ENCODE peak calls at places on chromosomes 6 and 20, in eight cellular contexts. One of them, this sample, is unnamed.

GRCh38 chr6:40779399-40779798 is 192.2 kb upstream of the LRFN2 start:
- DNase-seq in HepG2: no peak
- DNase-seq in GM20000: no peak
- DNase-seq in astrocyte: peak
- DNase-seq in esophagus squamous epithelium: no peak
- DNase-seq in right atrium auricular region: no peak
- DNase-seq in progenitor cell of endocrine pancreas: no peak
- DNase-seq in MCF 10A: peak
- DNase-seq in this sample: no peak

GRCh38 chr20:18288748-18289705 is 700 bp downstream of the ZNF133 start:
- DNase-seq in HepG2: peak
- DNase-seq in GM20000: no peak
- DNase-seq in astrocyte: peak
- DNase-seq in esophagus squamous epithelium: no peak
- DNase-seq in right atrium auricular region: no peak
- DNase-seq in progenitor cell of endocrine pancreas: no peak
- DNase-seq in MCF 10A: peak
- DNase-seq in this sample: no peak

GRCh38 chr6:151004415-151005024 is 139.0 kb downstream of the MTHFD1L start:
- DNase-seq in HepG2: peak
- DNase-seq in GM20000: no peak
- DNase-seq in astrocyte: peak
- DNase-seq in esophagus squamous epithelium: no peak
- DNase-seq in right atrium auricular region: peak
- DNase-seq in progenitor cell of endocrine pancreas: no peak
- DNase-seq in MCF 10A: peak
- DNase-seq in this sample: no peak

GRCh38 chr6:75203721-75204120 is 2.1 kb downstream of the COL12A1 start:
- DNase-seq in HepG2: no peak
- DNase-seq in GM20000: no peak
- DNase-seq in astrocyte: peak
- DNase-seq in esophagus squamous epithelium: no peak
- DNase-seq in right atrium auricular region: no peak
- DNase-seq in progenitor cell of endocrine pancreas: no peak
- DNase-seq in MCF 10A: peak
- DNase-seq in this sample: no peak

GRCh38 chr6:145206247-145206907 is 528.9 kb downstream of the EPM2A start:
- DNase-seq in HepG2: no peak
- DNase-seq in GM20000: no peak
- DNase-seq in astrocyte: peak
- DNase-seq in esophagus squamous epithelium: no peak
- DNase-seq in right atrium auricular region: no peak
- DNase-seq in progenitor cell of endocrine pancreas: no peak
- DNase-seq in MCF 10A: no peak
- DNase-seq in this sample: no peak

GRCh38 chr20:59385461-59385860 is 85.0 kb downstream of the EDN3 start:
- DNase-seq in HepG2: no peak
- DNase-seq in GM20000: no peak
- DNase-seq in astrocyte: no peak
- DNase-seq in esophagus squamous epithelium: no peak
- DNase-seq in right atrium auricular region: no peak
- DNase-seq in progenitor cell of endocrine pancreas: no peak
- DNase-seq in MCF 10A: no peak
- DNase-seq in this sample: no peak

GRCh38 chr20:48631114-48632016 is 196.4 kb downstream of the PREX1 start:
- DNase-seq in HepG2: no peak
- DNase-seq in GM20000: no peak
- DNase-seq in astrocyte: peak
- DNase-seq in esophagus squamous epithelium: no peak
- DNase-seq in right atrium auricular region: no peak
- DNase-seq in progenitor cell of endocrine pancreas: no peak
- DNase-seq in MCF 10A: no peak
- DNase-seq in this sample: no peak

GRCh38 chr20:2849529-2849928 is 9.0 kb downstream of the VPS16 start:
- DNase-seq in HepG2: no peak
- DNase-seq in GM20000: no peak
- DNase-seq in astrocyte: no peak
- DNase-seq in esophagus squamous epithelium: no peak
- DNase-seq in right atrium auricular region: no peak
- DNase-seq in progenitor cell of endocrine pancreas: no peak
- DNase-seq in MCF 10A: no peak
- DNase-seq in this sample: peak

GRCh38 chr20:33732166-33732970 is 572 bp downstream of the ZNF341 start:
- DNase-seq in HepG2: peak
- DNase-seq in GM20000: peak
- DNase-seq in astrocyte: peak
- DNase-seq in esophagus squamous epithelium: peak
- DNase-seq in right atrium auricular region: peak
- DNase-seq in progenitor cell of endocrine pancreas: no peak
- DNase-seq in MCF 10A: peak
- DNase-seq in this sample: no peak

GRCh38 chr20:46206025-46206424 is 87.9 kb downstream of the CD40 start:
- DNase-seq in HepG2: no peak
- DNase-seq in GM20000: peak
- DNase-seq in astrocyte: peak
- DNase-seq in esophagus squamous epithelium: no peak
- DNase-seq in right atrium auricular region: peak
- DNase-seq in progenitor cell of endocrine pancreas: no peak
- DNase-seq in MCF 10A: peak
- DNase-seq in this sample: no peak

GRCh38 chr20:63475209-63475608 is 2.8 kb upstream of the KCNQ2 start:
- DNase-seq in HepG2: no peak
- DNase-seq in GM20000: no peak
- DNase-seq in astrocyte: peak
- DNase-seq in esophagus squamous epithelium: no peak
- DNase-seq in right atrium auricular region: no peak
- DNase-seq in progenitor cell of endocrine pancreas: peak
- DNase-seq in MCF 10A: no peak
- DNase-seq in this sample: no peak

GRCh38 chr20:23923891-23924435 is 44.4 kb upstream of the CST5 start:
- DNase-seq in HepG2: no peak
- DNase-seq in GM20000: no peak
- DNase-seq in astrocyte: no peak
- DNase-seq in esophagus squamous epithelium: no peak
- DNase-seq in right atrium auricular region: no peak
- DNase-seq in progenitor cell of endocrine pancreas: no peak
- DNase-seq in MCF 10A: no peak
- DNase-seq in this sample: no peak

GRCh38 chr6:22575190-22575589 is 5.8 kb downstream of the HDGFL1 start:
- DNase-seq in HepG2: no peak
- DNase-seq in GM20000: no peak
- DNase-seq in astrocyte: no peak
- DNase-seq in esophagus squamous epithelium: no peak
- DNase-seq in right atrium auricular region: no peak
- DNase-seq in progenitor cell of endocrine pancreas: no peak
- DNase-seq in MCF 10A: no peak
- DNase-seq in this sample: no peak

GRCh38 chr20:11112837-11113236 is 439.0 kb upstream of the JAG1 start:
- DNase-seq in HepG2: no peak
- DNase-seq in GM20000: no peak
- DNase-seq in astrocyte: no peak
- DNase-seq in esophagus squamous epithelium: no peak
- DNase-seq in right atrium auricular region: no peak
- DNase-seq in progenitor cell of endocrine pancreas: no peak
- DNase-seq in MCF 10A: no peak
- DNase-seq in this sample: no peak

GRCh38 chr6:138563231-138563630 is 63.9 kb upstream of the NHSL1 start:
- DNase-seq in HepG2: no peak
- DNase-seq in GM20000: no peak
- DNase-seq in astrocyte: no peak
- DNase-seq in esophagus squamous epithelium: no peak
- DNase-seq in right atrium auricular region: no peak
- DNase-seq in progenitor cell of endocrine pancreas: no peak
- DNase-seq in MCF 10A: no peak
- DNase-seq in this sample: no peak

GRCh38 chr6:64062960-64063683 is 427.5 kb downstream of the PHF3 start:
- DNase-seq in HepG2: no peak
- DNase-seq in GM20000: no peak
- DNase-seq in astrocyte: peak
- DNase-seq in esophagus squamous epithelium: no peak
- DNase-seq in right atrium auricular region: no peak
- DNase-seq in progenitor cell of endocrine pancreas: no peak
- DNase-seq in MCF 10A: peak
- DNase-seq in this sample: no peak

GRCh38 chr20:23596856-23597255 is 8.9 kb downstream of the CST9 start:
- DNase-seq in HepG2: no peak
- DNase-seq in GM20000: no peak
- DNase-seq in astrocyte: no peak
- DNase-seq in esophagus squamous epithelium: no peak
- DNase-seq in right atrium auricular region: no peak
- DNase-seq in progenitor cell of endocrine pancreas: no peak
- DNase-seq in MCF 10A: peak
- DNase-seq in this sample: no peak

GRCh38 chr6:2725999-2726567 is 24.6 kb downstream of the MYLK4 start:
- DNase-seq in HepG2: no peak
- DNase-seq in GM20000: peak
- DNase-seq in astrocyte: peak
- DNase-seq in esophagus squamous epithelium: no peak
- DNase-seq in right atrium auricular region: no peak
- DNase-seq in progenitor cell of endocrine pancreas: no peak
- DNase-seq in MCF 10A: no peak
- DNase-seq in this sample: peak

GRCh38 chr20:1617055-1617454 is 2.8 kb downstream of the SIRPB1 start:
- DNase-seq in HepG2: no peak
- DNase-seq in GM20000: no peak
- DNase-seq in astrocyte: peak
- DNase-seq in esophagus squamous epithelium: no peak
- DNase-seq in right atrium auricular region: no peak
- DNase-seq in progenitor cell of endocrine pancreas: no peak
- DNase-seq in MCF 10A: no peak
- DNase-seq in this sample: no peak

GRCh38 chr6:74182992-74183391 is 487.0 kb downstream of the CD109 start:
- DNase-seq in HepG2: peak
- DNase-seq in GM20000: no peak
- DNase-seq in astrocyte: no peak
- DNase-seq in esophagus squamous epithelium: no peak
- DNase-seq in right atrium auricular region: no peak
- DNase-seq in progenitor cell of endocrine pancreas: no peak
- DNase-seq in MCF 10A: no peak
- DNase-seq in this sample: no peak

GRCh38 chr6:87473419-87473903 is 687 bp downstream of the SLC35A1 start:
- DNase-seq in HepG2: peak
- DNase-seq in GM20000: peak
- DNase-seq in astrocyte: peak
- DNase-seq in esophagus squamous epithelium: no peak
- DNase-seq in right atrium auricular region: no peak
- DNase-seq in progenitor cell of endocrine pancreas: no peak
- DNase-seq in MCF 10A: peak
- DNase-seq in this sample: no peak

GRCh38 chr6:127111526-127111925 is 6.9 kb upstream of the RSPO3 start:
- DNase-seq in HepG2: no peak
- DNase-seq in GM20000: no peak
- DNase-seq in astrocyte: no peak
- DNase-seq in esophagus squamous epithelium: no peak
- DNase-seq in right atrium auricular region: no peak
- DNase-seq in progenitor cell of endocrine pancreas: no peak
- DNase-seq in MCF 10A: no peak
- DNase-seq in this sample: no peak

GRCh38 chr20:46816097-46816496 is 78.5 kb upstream of the EYA2 start:
- DNase-seq in HepG2: no peak
- DNase-seq in GM20000: no peak
- DNase-seq in astrocyte: no peak
- DNase-seq in esophagus squamous epithelium: no peak
- DNase-seq in right atrium auricular region: no peak
- DNase-seq in progenitor cell of endocrine pancreas: no peak
- DNase-seq in MCF 10A: no peak
- DNase-seq in this sample: peak

GRCh38 chr6:1285589-1286340 is 26.1 kb upstream of the FOXQ1 start:
- DNase-seq in HepG2: no peak
- DNase-seq in GM20000: no peak
- DNase-seq in astrocyte: peak
- DNase-seq in esophagus squamous epithelium: no peak
- DNase-seq in right atrium auricular region: no peak
- DNase-seq in progenitor cell of endocrine pancreas: no peak
- DNase-seq in MCF 10A: peak
- DNase-seq in this sample: peak
- TF ChIP-seq CTCF in HepG2: no peak
- TF ChIP-seq CTCF in GM20000: no peak
- TF ChIP-seq CTCF in astrocyte: no peak
- TF ChIP-seq CTCF in esophagus squamous epithelium: no peak
- TF ChIP-seq CTCF in right atrium auricular region: no peak
- TF ChIP-seq CTCF in progenitor cell of endocrine pancreas: no peak
- TF ChIP-seq CTCF in MCF 10A: no peak
- TF ChIP-seq CTCF in this sample: no peak

GRCh38 chr6:99802396-99803031 is 191.5 kb downstream of the MCHR2 start:
- DNase-seq in HepG2: no peak
- DNase-seq in GM20000: no peak
- DNase-seq in astrocyte: no peak
- DNase-seq in esophagus squamous epithelium: no peak
- DNase-seq in right atrium auricular region: no peak
- DNase-seq in progenitor cell of endocrine pancreas: no peak
- DNase-seq in MCF 10A: no peak
- DNase-seq in this sample: no peak
- TF ChIP-seq CTCF in HepG2: no peak
- TF ChIP-seq CTCF in GM20000: no peak
- TF ChIP-seq CTCF in astrocyte: no peak
- TF ChIP-seq CTCF in esophagus squamous epithelium: no peak
- TF ChIP-seq CTCF in right atrium auricular region: no peak
- TF ChIP-seq CTCF in progenitor cell of endocrine pancreas: peak
- TF ChIP-seq CTCF in MCF 10A: no peak
- TF ChIP-seq CTCF in this sample: no peak

DNA sequence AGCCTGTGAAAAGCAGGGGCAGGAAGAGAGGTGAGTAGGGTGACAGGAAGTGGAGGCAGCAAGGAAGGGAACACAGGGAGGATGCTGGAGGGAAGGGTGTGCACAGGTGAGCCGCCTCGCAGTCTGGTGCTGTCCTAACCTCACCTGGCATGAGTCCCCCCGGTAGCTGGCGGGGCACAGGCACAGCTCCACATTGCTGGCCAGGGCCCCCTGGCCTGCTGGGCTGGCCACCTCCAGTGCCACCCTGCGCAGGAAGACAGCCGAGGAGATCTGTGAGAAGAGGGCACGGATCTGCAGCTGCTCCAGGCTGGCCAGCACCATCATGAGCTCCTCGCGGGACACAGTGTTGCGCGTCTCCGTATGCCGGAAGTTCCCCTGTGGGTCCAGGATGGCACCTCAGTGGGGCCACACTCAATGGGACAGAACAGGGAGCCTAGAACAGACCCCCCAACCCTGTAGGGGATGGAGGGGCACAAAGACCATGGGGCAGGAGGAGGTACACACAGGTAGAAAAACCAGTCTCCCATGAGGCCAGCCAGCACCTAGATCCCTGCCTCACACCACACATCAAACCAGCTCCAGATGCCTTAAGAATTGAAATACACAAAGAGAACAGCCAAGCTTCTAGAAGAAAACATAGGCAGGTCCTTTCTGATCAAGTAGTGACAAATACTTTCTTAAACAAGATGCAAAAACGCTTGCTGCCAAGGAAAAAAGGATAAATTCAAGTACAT is 22.5 kb downstream of the ADRM1 start:
- DNase-seq in HepG2: no peak
- DNase-seq in GM20000: no peak
- DNase-seq in astrocyte: no peak
- DNase-seq in esophagus squamous epithelium: no peak
- DNase-seq in right atrium auricular region: no peak
- DNase-seq in progenitor cell of endocrine pancreas: no peak
- DNase-seq in MCF 10A: no peak
- DNase-seq in this sample: no peak
- TF ChIP-seq CTCF in HepG2: no peak
- TF ChIP-seq CTCF in GM20000: no peak
- TF ChIP-seq CTCF in astrocyte: no peak
- TF ChIP-seq CTCF in esophagus squamous epithelium: no peak
- TF ChIP-seq CTCF in right atrium auricular region: no peak
- TF ChIP-seq CTCF in progenitor cell of endocrine pancreas: no peak
- TF ChIP-seq CTCF in MCF 10A: no peak
- TF ChIP-seq CTCF in this sample: no peak

GRCh38 chr6:15148356-15149058 is 97.4 kb upstream of the JARID2 start:
- DNase-seq in HepG2: peak
- DNase-seq in GM20000: no peak
- DNase-seq in astrocyte: peak
- DNase-seq in esophagus squamous epithelium: no peak
- DNase-seq in right atrium auricular region: no peak
- DNase-seq in progenitor cell of endocrine pancreas: no peak
- DNase-seq in MCF 10A: peak
- DNase-seq in this sample: no peak
- TF ChIP-seq CTCF in HepG2: no peak
- TF ChIP-seq CTCF in GM20000: no peak
- TF ChIP-seq CTCF in astrocyte: no peak
- TF ChIP-seq CTCF in esophagus squamous epithelium: no peak
- TF ChIP-seq CTCF in right atrium auricular region: no peak
- TF ChIP-seq CTCF in progenitor cell of endocrine pancreas: no peak
- TF ChIP-seq CTCF in MCF 10A: no peak
- TF ChIP-seq CTCF in this sample: no peak

This sample was measured in vagina.